ENCODE peak calls at places on chromosomes 13 and 19, in eight cellular contexts. K is pancreas, M is ascending aorta, U is uterus, A is type B pancreatic cell, J is endothelial cell of umbilical vein, D is gastrocnemius medialis, B is AG09309. I is an unnamed sample.

GRCh38 chr13:81713201-81713600 is 1372.3 kb upstream of the SPRY2 start:
- DNase-seq in K (no peak), M (no peak), U (no peak), A (no peak), J (no peak), D (no peak), B (no peak), I (no peak)

GRCh38 chr13:105616313-105617075 is 919.0 kb downstream of the EFNB2 start:
- DNase-seq in K (no peak), M (no peak), U (no peak), A (no peak), J (peak), D (no peak), B (no peak), I (no peak)

GRCh38 chr13:113934576-113934975 is 39.3 kb downstream of the C13orf46 start:
- DNase-seq in K (no peak), M (no peak), U (peak), A (no peak), J (no peak), D (no peak), B (no peak), I (no peak)

GRCh38 chr13:77784531-77784930 is 87.0 kb downstream of the SLAIN1 start:
- DNase-seq in K (no peak), M (no peak), U (no peak), A (no peak), J (no peak), D (no peak), B (no peak), I (no peak)

GRCh38 chr13:84399320-84400085 is 517.2 kb upstream of the SLITRK1 start:
- DNase-seq in K (no peak), M (no peak), U (no peak), A (no peak), J (no peak), D (no peak), B (no peak), I (no peak)

GRCh38 chr19:45772912-45773311 is 3.9 kb upstream of the SIX5 start:
- DNase-seq in K (peak), M (no peak), U (no peak), A (no peak), J (no peak), D (no peak), B (no peak), I (no peak)

GRCh38 chr19:52474351-52475127 is 21.2 kb downstream of the ZNF578 start:
- DNase-seq in K (no peak), M (no peak), U (no peak), A (no peak), J (no peak), D (no peak), B (no peak), I (no peak)

GRCh38 chr19:38842439-38843174 is 7.2 kb downstream of the HNRNPL start:
- DNase-seq in K (no peak), M (no peak), U (no peak), A (no peak), J (no peak), D (no peak), B (no peak), I (no peak)

GRCh38 chr19:43380008-43380407 is 26.5 kb downstream of the CD177 start:
- DNase-seq in K (no peak), M (no peak), U (no peak), A (no peak), J (no peak), D (no peak), B (no peak), I (no peak)

GRCh38 chr13:111361046-111361872 is 40.8 kb downstream of the TEX29 start:
- DNase-seq in K (no peak), M (no peak), U (no peak), A (no peak), J (no peak), D (no peak), B (no peak), I (no peak)

GRCh38 chr19:50250450-50251136 is 47.2 kb downstream of the MYH14 start:
- DNase-seq in K (no peak), M (no peak), U (no peak), A (no peak), J (no peak), D (no peak), B (no peak), I (no peak)

GRCh38 chr19:39398297-39398864 is 7.2 kb downstream of the MED29 start:
- DNase-seq in K (no peak), M (peak), U (peak), A (no peak), J (no peak), D (peak), B (no peak), I (peak)

GRCh38 chr13:113493315-113493951 is 2.9 kb upstream of the DCUN1D2 start:
- DNase-seq in K (no peak), M (no peak), U (no peak), A (no peak), J (peak), D (no peak), B (peak), I (peak)

GRCh38 chr19:37472165-37472564 is 3.0 kb downstream of the ZNF570 start:
- DNase-seq in K (no peak), M (no peak), U (no peak), A (no peak), J (no peak), D (no peak), B (no peak), I (no peak)

GRCh38 chr13:62524498-62524897 is 1108.8 kb upstream of the PCDH20 start:
- DNase-seq in K (no peak), M (no peak), U (no peak), A (no peak), J (no peak), D (no peak), B (no peak), I (no peak)

GRCh38 chr19:10468133-10468532 is 35.0 kb downstream of the KEAP1 start:
- DNase-seq in K (no peak), M (no peak), U (no peak), A (no peak), J (no peak), D (no peak), B (no peak), I (no peak)

GRCh38 chr13:63403726-63404125 is 1988.1 kb upstream of the PCDH20 start:
- DNase-seq in K (no peak), M (no peak), U (no peak), A (no peak), J (no peak), D (no peak), B (no peak), I (no peak)

GRCh38 chr19:38252935-38253691 is 3.1 kb downstream of the PPP1R14A start:
- DNase-seq in K (no peak), M (peak), U (peak), A (no peak), J (no peak), D (peak), B (no peak), I (no peak)

GRCh38 chr19:40147693-40148347 is 43.4 kb upstream of the MAP3K10 start:
- DNase-seq in K (no peak), M (no peak), U (no peak), A (peak), J (peak), D (no peak), B (peak), I (peak)

GRCh38 chr13:93227280-93227905 is 786 bp downstream of the GPC6 start:
- DNase-seq in K (peak), M (no peak), U (no peak), A (peak), J (no peak), D (no peak), B (peak), I (no peak)

GRCh38 chr19:40689339-40690049 is 957 bp downstream of the NUMBL start:
- DNase-seq in K (peak), M (no peak), U (no peak), A (no peak), J (peak), D (no peak), B (no peak), I (no peak)

GRCh38 chr19:38120471-38121030 is 103.5 kb downstream of the DPF1 start:
- DNase-seq in K (no peak), M (no peak), U (no peak), A (no peak), J (no peak), D (no peak), B (no peak), I (no peak)

GRCh38 chr19:17475541-17476115 is 5.3 kb downstream of the SLC27A1 start:
- DNase-seq in K (peak), M (no peak), U (no peak), A (no peak), J (no peak), D (peak), B (no peak), I (no peak)

GRCh38 chr19:57363734-57364181 is 407 bp downstream of the TRAPPC2B start:
- DNase-seq in K (no peak), M (no peak), U (no peak), A (no peak), J (no peak), D (no peak), B (no peak), I (no peak)

GRCh38 chr19:3968556-3969434 is 2.1 kb downstream of the DAPK3 start:
- DNase-seq in K (peak), M (peak), U (peak), A (peak), J (peak), D (peak), B (peak), I (peak)

GRCh38 chr19:41895745-41896580 is 13.0 kb downstream of the ARHGEF1 start:
- DNase-seq in K (no peak), M (no peak), U (no peak), A (no peak), J (no peak), D (no peak), B (no peak), I (no peak)

GRCh38 chr13:71770710-71771109 is 96.3 kb downstream of the DACH1 start:
- DNase-seq in K (no peak), M (no peak), U (no peak), A (no peak), J (no peak), D (no peak), B (no peak), I (no peak)

GRCh38 chr13:36445806-36446423 is 13.6 kb downstream of the CCNA1 start:
- DNase-seq in K (no peak), M (no peak), U (no peak), A (no peak), J (no peak), D (no peak), B (no peak), I (no peak)

GRCh38 chr19:2461751-2462634 is 5.2 kb upstream of the LMNB2 start:
- DNase-seq in K (no peak), M (no peak), U (no peak), A (no peak), J (peak), D (no peak), B (no peak), I (no peak)

GRCh38 chr19:412356-413355 is 3.7 kb upstream of the C2CD4C start:
- DNase-seq in K (no peak), M (no peak), U (no peak), A (no peak), J (no peak), D (no peak), B (no peak), I (no peak)

GRCh38 chr13:102402292-102402691 is 444 bp upstream of the FGF14 start:
- DNase-seq in K (peak), M (no peak), U (peak), A (no peak), J (no peak), D (no peak), B (no peak), I (no peak)

GRCh38 chr19:9498183-9498902 is at the start of gene ZNF560:
- DNase-seq in K (no peak), M (no peak), U (no peak), A (no peak), J (no peak), D (no peak), B (no peak), I (no peak)

DNA sequence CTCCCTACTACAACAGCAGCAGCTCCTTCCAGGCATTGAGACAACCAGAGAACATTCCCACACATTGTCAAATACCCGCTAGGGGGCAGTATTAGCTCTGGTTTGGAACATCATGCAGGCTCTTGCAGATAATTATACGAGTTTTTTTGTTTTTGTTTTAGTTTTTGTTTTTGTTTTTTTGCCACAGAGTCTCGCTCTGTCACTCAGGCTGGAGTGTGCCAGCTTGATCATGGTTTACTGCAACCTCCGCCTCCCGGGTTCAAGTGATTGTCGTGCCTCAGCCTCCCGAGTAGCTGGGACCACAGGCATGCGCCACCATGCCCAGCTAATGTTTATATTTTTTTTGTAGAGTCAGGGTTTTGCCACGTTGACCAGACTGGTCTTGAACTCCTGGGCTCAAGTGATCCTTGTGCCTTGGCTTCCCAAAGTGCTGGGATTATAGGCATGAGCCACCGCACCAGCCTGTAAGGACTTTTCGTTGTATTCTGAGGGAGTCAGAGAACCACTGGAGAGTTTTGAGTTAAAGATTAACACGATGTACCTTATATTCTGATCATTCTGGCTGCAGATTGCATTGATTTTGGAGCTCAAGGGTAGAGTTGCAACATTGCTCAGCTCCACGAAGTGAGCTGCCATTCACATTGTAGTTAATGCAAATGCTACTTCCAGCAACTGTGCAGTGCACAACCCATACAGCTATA is 41.7 kb upstream of the CEACAM20 start:
- DNase-seq in K (peak), M (no peak), U (peak), A (no peak), J (peak), D (peak), B (peak), I (peak)
- TF ChIP-seq CTCF in K (peak), M (peak), U (peak), A (peak), J (peak), D (peak), B (peak), I (peak)

GRCh38 chr13:41428155-41428554 is 29.2 kb upstream of the RGCC start:
- DNase-seq in K (no peak), M (no peak), U (no peak), A (no peak), J (no peak), D (no peak), B (no peak), I (no peak)
- TF ChIP-seq CTCF in K (no peak), M (no peak), U (no peak), A (no peak), J (peak), D (no peak), B (peak), I (peak)

GRCh38 chr13:29844441-29844840 is 6.0 kb downstream of the UBL3 start:
- DNase-seq in K (no peak), M (no peak), U (no peak), A (no peak), J (no peak), D (no peak), B (no peak), I (no peak)

GRCh38 chr13:29849071-29849541 is 1.3 kb downstream of the UBL3 start:
- DNase-seq in K (no peak), M (no peak), U (no peak), A (no peak), J (peak), D (no peak), B (no peak), I (no peak)

GRCh38 chr13:29846475-29847256 is 3.8 kb downstream of the UBL3 start:
- DNase-seq in K (no peak), M (no peak), U (no peak), A (no peak), J (no peak), D (no peak), B (no peak), I (no peak)

GRCh38 chr13:29847501-29847983 is 2.9 kb downstream of the UBL3 start:
- DNase-seq in K (no peak), M (no peak), U (peak), A (no peak), J (peak), D (no peak), B (no peak), I (no peak)

DNA sequence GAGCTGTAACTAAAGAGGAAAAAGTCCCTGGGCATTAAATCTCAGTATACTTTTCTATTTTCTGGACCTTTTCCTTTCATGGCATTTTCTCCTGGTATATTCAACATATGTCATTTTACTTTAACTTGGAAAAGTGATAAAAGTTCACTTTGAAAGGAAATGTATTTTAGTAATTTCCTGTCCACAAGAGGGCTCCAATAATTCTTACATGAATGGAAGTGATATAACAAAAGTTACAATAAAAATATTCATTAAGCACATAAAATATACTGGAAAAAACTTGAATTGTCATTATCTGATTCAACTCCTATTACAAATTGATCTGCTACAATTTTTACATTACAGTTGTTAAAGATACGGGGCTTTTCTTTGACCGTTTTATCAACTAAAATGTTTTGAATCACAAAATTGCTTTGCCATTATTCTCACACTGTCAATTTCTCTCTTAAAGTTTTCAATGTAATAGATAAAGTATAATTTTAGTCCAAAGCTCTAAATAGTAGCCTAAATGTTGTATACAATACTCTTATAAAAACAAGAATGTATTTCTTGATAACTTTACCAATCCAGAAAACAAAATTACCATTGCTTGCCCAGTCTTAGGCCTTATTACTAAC is 4.9 kb downstream of the UBL3 start:
- DNase-seq in K (no peak), M (no peak), U (no peak), A (no peak), J (peak), D (no peak), B (no peak), I (no peak)
- TF ChIP-seq CTCF in K (peak), M (peak), U (peak), A (peak), J (no peak), D (no peak), B (no peak), I (peak)

DNA sequence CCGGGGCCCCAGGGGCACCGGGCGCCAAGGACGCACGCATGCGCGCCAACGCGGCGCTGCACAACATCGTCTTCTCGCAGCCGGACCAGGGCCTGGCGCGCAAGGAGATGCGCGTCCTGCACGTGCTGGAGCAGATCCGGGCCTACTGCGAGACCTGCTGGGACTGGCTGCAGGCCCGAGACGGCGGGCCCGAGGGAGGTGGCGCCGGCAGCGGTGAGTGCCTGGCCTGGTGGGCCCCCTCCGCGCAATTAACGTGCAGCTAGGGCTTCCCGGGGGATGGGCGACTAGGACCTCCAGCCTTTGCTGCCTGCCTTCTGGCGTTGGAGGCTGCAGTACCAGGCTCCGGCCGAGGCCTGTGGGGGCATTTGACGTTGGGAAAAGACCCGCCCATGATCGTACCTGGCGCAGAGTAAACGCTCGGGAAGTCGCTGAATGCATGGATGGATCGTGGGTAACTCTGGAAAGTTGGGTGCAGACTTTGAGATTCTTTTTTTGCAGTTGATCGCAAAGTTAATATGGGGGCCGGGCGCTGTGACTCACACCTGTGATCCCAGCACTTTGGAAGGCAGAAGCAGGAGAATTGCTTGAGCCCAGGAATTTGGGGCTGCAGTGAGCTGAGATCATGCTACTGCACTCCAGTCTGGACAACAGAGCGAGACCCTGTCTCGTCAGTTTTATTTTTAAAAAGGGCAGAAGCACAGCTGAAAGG is 7.3 kb downstream of the APC2 start:
- DNase-seq in K (no peak), M (no peak), U (no peak), A (no peak), J (no peak), D (no peak), B (no peak), I (no peak)
- TF ChIP-seq CTCF in K (no peak), M (no peak), U (no peak), A (peak), J (no peak), D (no peak), B (peak), I (no peak)

GRCh38 chr13:108215428-108215827 is at the start of gene LIG4:
- DNase-seq in K (peak), M (peak), U (peak), A (peak), J (peak), D (peak), B (peak), I (peak)
- TF ChIP-seq CTCF in K (no peak), M (no peak), U (no peak), A (no peak), J (no peak), D (no peak), B (no peak), I (no peak)